ENCODE peak calls at places on chromosomes 12 and 14, in four cellular contexts. One of them, this sample, is unnamed.

GRCh38 chr12:58819345-58819744 is 101.0 kb downstream of the LRIG3 start:
- DNase-seq in IMR-90: no peak
- DNase-seq in PC-3: no peak
- DNase-seq in RWPE2: no peak
- DNase-seq in this sample: no peak

GRCh38 chr12:12726543-12727093 is 9.4 kb downstream of the CDKN1B start:
- DNase-seq in PC-3: peak; percentile 57
- DNase-seq in RWPE2: no peak
- DNase-seq in IMR-90: peak; percentile 93
- DNase-seq in this sample: no peak

GRCh38 chr12:12724421-12725085 is 7.4 kb downstream of the CDKN1B start:
- DNase-seq in RWPE2: no peak
- DNase-seq in IMR-90: no peak
- DNase-seq in PC-3: peak; percentile 21
- DNase-seq in this sample: no peak

GRCh38 chr14:86333506-86333905 is 803.6 kb downstream of the FLRT2 start:
- DNase-seq in RWPE2: no peak
- DNase-seq in IMR-90: peak; percentile 25
- DNase-seq in PC-3: no peak
- DNase-seq in this sample: no peak

GRCh38 chr14:103808403-103809001 is 38.9 kb downstream of the PPP1R13B start:
- DNase-seq in RWPE2: peak; percentile 76
- DNase-seq in IMR-90: peak; percentile 65
- DNase-seq in PC-3: peak; percentile 88
- DNase-seq in this sample: peak; percentile 69

GRCh38 chr12:39224971-39225370 is 217.9 kb downstream of the KIF21A start:
- DNase-seq in PC-3: no peak
- DNase-seq in RWPE2: no peak
- DNase-seq in IMR-90: no peak
- DNase-seq in this sample: no peak

GRCh38 chr14:61615743-61616523 is 79.4 kb upstream of the HIF1A start:
- DNase-seq in IMR-90: no peak
- DNase-seq in PC-3: peak; percentile 79
- DNase-seq in RWPE2: no peak
- DNase-seq in this sample: no peak

GRCh38 chr12:14454098-14454907 is 88.8 kb downstream of the ATF7IP start:
- DNase-seq in PC-3: peak; percentile 59
- DNase-seq in RWPE2: no peak
- DNase-seq in IMR-90: peak; percentile 34
- DNase-seq in this sample: no peak

GRCh38 chr12:84738481-84738972 is 174.1 kb downstream of the SLC6A15 start:
- DNase-seq in PC-3: peak; percentile 66
- DNase-seq in IMR-90: peak; percentile 43
- DNase-seq in RWPE2: no peak
- DNase-seq in this sample: no peak

GRCh38 chr12:5318874-5319273 is 113.0 kb upstream of the NTF3 start:
- DNase-seq in RWPE2: no peak
- DNase-seq in IMR-90: peak; percentile 87
- DNase-seq in PC-3: peak; percentile 31
- DNase-seq in this sample: no peak

GRCh38 chr12:117060236-117060926 is 38.8 kb downstream of the TESC start:
- DNase-seq in IMR-90: no peak
- DNase-seq in PC-3: peak; percentile 42
- DNase-seq in RWPE2: no peak
- DNase-seq in this sample: no peak

GRCh38 chr12:108565976-108566375 is 3.6 kb downstream of the ISCU start:
- DNase-seq in PC-3: peak; percentile 96
- DNase-seq in RWPE2: peak; percentile 88
- DNase-seq in IMR-90: peak; percentile 73
- DNase-seq in this sample: peak; percentile 92

GRCh38 chr14:32507029-32507984 is 178.2 kb downstream of the AKAP6 start:
- DNase-seq in IMR-90: peak; percentile 90
- DNase-seq in RWPE2: no peak
- DNase-seq in PC-3: peak; percentile 71
- DNase-seq in this sample: no peak

GRCh38 chr12:98232753-98233385 is 282.5 kb upstream of the TMPO start:
- DNase-seq in RWPE2: no peak
- DNase-seq in IMR-90: no peak
- DNase-seq in PC-3: no peak
- DNase-seq in this sample: no peak

GRCh38 chr14:61730756-61731373 is 31.4 kb upstream of the SNAPC1 start:
- DNase-seq in PC-3: peak; percentile 68
- DNase-seq in RWPE2: no peak
- DNase-seq in IMR-90: no peak
- DNase-seq in this sample: no peak

GRCh38 chr12:102061096-102061555 is 665 bp downstream of the WASHC3 start:
- DNase-seq in PC-3: peak; percentile 48
- DNase-seq in IMR-90: peak; percentile 1
- DNase-seq in RWPE2: no peak
- DNase-seq in this sample: no peak

GRCh38 chr12:84954415-84954814 is 41.8 kb upstream of the SLC6A15 start:
- DNase-seq in PC-3: no peak
- DNase-seq in IMR-90: no peak
- DNase-seq in RWPE2: no peak
- DNase-seq in this sample: no peak

GRCh38 chr12:124919646-124920352 is 5.3 kb upstream of the UBC start:
- DNase-seq in RWPE2: no peak
- DNase-seq in IMR-90: peak; percentile 38
- DNase-seq in PC-3: peak; percentile 71
- DNase-seq in this sample: no peak

GRCh38 chr14:79448922-79449321 is 762.4 kb downstream of the DIO2 start:
- DNase-seq in PC-3: no peak
- DNase-seq in IMR-90: no peak
- DNase-seq in RWPE2: no peak
- DNase-seq in this sample: no peak

GRCh38 chr12:76274699-76275098 is 73.5 kb downstream of the BBS10 start:
- DNase-seq in RWPE2: no peak
- DNase-seq in IMR-90: peak; percentile 77
- DNase-seq in PC-3: no peak
- DNase-seq in this sample: no peak

GRCh38 chr12:14417717-14418116 is 52.2 kb downstream of the ATF7IP start:
- DNase-seq in IMR-90: peak; percentile 92
- DNase-seq in RWPE2: no peak
- DNase-seq in PC-3: peak; percentile 54
- DNase-seq in this sample: peak; percentile 47

GRCh38 chr12:113398346-113399290 is 5.1 kb downstream of the SDS start:
- DNase-seq in RWPE2: no peak
- DNase-seq in PC-3: no peak
- DNase-seq in IMR-90: no peak
- DNase-seq in this sample: no peak

GRCh38 chr12:52146822-52147366 is 44.9 kb downstream of the KRT80 start:
- DNase-seq in IMR-90: no peak
- DNase-seq in RWPE2: no peak
- DNase-seq in PC-3: no peak
- DNase-seq in this sample: no peak

GRCh38 chr14:58749066-58749669 is 111.4 kb downstream of the DACT1 start:
- DNase-seq in RWPE2: no peak
- DNase-seq in IMR-90: peak; percentile 98
- DNase-seq in PC-3: peak; percentile 100
- DNase-seq in this sample: no peak

GRCh38 chr12:21695896-21696295 is 38.3 kb upstream of the LDHB start:
- DNase-seq in IMR-90: no peak
- DNase-seq in PC-3: no peak
- DNase-seq in RWPE2: no peak
- DNase-seq in this sample: no peak

GRCh38 chr12:118501489-118501888 is 125.1 kb downstream of the SUDS3 start:
- DNase-seq in RWPE2: no peak
- DNase-seq in IMR-90: no peak
- DNase-seq in PC-3: no peak
- DNase-seq in this sample: no peak

GRCh38 chr14:104253223-104253822 is 114.9 kb downstream of the KIF26A start:
- DNase-seq in RWPE2: peak; percentile 60
- DNase-seq in IMR-90: no peak
- DNase-seq in PC-3: no peak
- DNase-seq in this sample: no peak

GRCh38 chr12:58414398-58414871 is 473.1 kb downstream of the ATP23 start:
- DNase-seq in RWPE2: no peak
- DNase-seq in IMR-90: peak; percentile 89
- DNase-seq in PC-3: peak; percentile 94
- DNase-seq in this sample: no peak

GRCh38 chr12:53750812-53751335 is 905 bp downstream of the CISTR start:
- DNase-seq in IMR-90: peak; percentile 19
- DNase-seq in RWPE2: no peak
- DNase-seq in PC-3: no peak
- DNase-seq in this sample: peak; percentile 32

GRCh38 chr14:91349481-91350074 is 68.0 kb downstream of the CCDC88C start:
- DNase-seq in IMR-90: no peak
- DNase-seq in PC-3: no peak
- DNase-seq in RWPE2: no peak
- DNase-seq in this sample: no peak

GRCh38 chr12:56119361-56119796 is 1.3 kb downstream of the ZC3H10 start:
- DNase-seq in PC-3: peak; percentile 89
- DNase-seq in IMR-90: peak; percentile 94
- DNase-seq in RWPE2: no peak
- DNase-seq in this sample: peak; percentile 87

GRCh38 chr14:23345987-23346692 is 6.5 kb downstream of the SLC22A17 start:
- DNase-seq in IMR-90: no peak
- DNase-seq in PC-3: no peak
- DNase-seq in RWPE2: no peak
- DNase-seq in this sample: no peak

GRCh38 chr14:23346693-23347405 is 5.8 kb downstream of the SLC22A17 start:
- DNase-seq in IMR-90: no peak
- DNase-seq in RWPE2: no peak
- DNase-seq in PC-3: no peak
- DNase-seq in this sample: no peak

GRCh38 chr14:23349156-23349845 is 3.4 kb downstream of the SLC22A17 start:
- DNase-seq in RWPE2: no peak
- DNase-seq in IMR-90: no peak
- DNase-seq in PC-3: no peak
- DNase-seq in this sample: no peak

GRCh38 chr14:23347406-23348296 is 5.0 kb downstream of the SLC22A17 start:
- DNase-seq in RWPE2: no peak
- DNase-seq in PC-3: no peak
- DNase-seq in IMR-90: no peak
- DNase-seq in this sample: no peak

DNA sequence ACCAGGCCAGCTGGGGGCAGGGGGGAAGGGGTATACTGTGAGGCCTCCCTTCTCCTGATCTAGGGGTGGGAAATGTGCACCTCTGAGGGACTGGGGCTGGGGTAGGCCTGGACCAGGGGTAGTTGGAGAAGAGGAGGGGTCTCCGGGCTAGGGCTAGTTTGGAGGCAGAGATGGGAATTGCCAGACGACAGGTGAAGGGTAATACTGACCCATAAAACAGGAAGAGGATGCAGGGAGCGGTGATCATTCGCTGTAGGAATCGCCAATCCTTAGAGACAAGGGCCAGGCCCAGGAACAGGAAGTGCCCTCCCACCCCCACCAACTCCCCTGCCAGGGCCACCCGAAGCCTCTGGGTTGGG is 4.4 kb downstream of the SLC22A17 start:
- DNase-seq in RWPE2: no peak
- DNase-seq in PC-3: no peak
- DNase-seq in IMR-90: no peak
- DNase-seq in this sample: no peak
- H3K36me3 ChIP-seq in RWPE2: no peaks in the 10 kb centered on the region
- H3K36me3 ChIP-seq in PC-3: no peaks in the 10 kb centered on the region
- H3K36me3 ChIP-seq in IMR-90: peaks cover 10% of the 10 kb centered on the region
- H3K36me3 ChIP-seq in this sample: no peaks in the 10 kb centered on the region

DNA sequence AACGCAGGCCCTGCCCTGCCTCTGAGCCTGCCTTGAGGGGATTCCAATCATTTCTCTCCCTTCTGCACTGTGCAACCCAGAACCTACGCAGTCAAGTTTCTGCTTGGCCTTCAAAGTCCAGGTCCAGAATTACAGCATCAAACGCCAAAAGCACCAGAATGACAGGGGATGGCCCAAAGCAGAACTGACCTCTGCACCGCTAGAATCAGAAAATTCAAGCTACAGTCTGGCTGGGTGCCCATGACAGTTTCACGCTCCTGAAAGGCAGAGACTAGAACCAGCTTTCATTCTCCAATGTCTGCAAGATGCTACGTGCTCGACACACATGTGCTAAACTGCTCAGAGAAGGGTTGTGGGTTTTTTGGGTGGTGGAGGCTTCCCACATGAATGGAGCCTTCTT is 4.1 kb downstream of the CLMN start:
- DNase-seq in PC-3: no peak
- DNase-seq in IMR-90: no peak
- DNase-seq in RWPE2: no peak
- DNase-seq in this sample: no peak
- H3K27ac ChIP-seq in PC-3: no peak overlapping the region
- H3K27ac ChIP-seq in IMR-90: no peak overlapping the region
- H3K27ac ChIP-seq in RWPE2: no peak overlapping the region
- H3K27ac ChIP-seq in this sample: no peak overlapping the region

DNA sequence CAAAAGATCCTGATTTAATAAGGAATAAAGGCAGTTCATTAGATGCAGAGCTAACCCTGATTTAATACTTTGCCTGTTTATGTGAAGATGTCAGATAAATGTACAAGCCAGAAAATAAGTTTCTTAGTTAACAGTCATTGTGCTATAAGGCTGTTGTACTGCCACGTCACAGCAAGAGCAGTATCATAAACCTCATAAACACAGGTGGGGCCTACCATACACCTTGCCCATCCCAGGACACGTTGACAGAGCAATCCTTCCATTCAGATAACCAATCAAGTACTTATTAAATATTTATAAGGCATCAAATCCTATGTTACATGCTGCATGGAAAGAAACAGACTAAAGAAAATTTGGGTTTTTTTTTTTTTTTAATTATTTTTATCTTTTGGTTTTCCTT is 36.5 kb downstream of the SINHCAF start:
- DNase-seq in PC-3: no peak
- DNase-seq in RWPE2: no peak
- DNase-seq in IMR-90: no peak
- DNase-seq in this sample: no peak
- H3K36me3 ChIP-seq in PC-3: peaks cover 42% of the 10 kb centered on the region
- H3K36me3 ChIP-seq in RWPE2: peaks cover 91% of the 10 kb centered on the region
- H3K36me3 ChIP-seq in IMR-90: peaks cover 20% of the 10 kb centered on the region
- H3K36me3 ChIP-seq in this sample: peaks cover 29% of the 10 kb centered on the region

DNA sequence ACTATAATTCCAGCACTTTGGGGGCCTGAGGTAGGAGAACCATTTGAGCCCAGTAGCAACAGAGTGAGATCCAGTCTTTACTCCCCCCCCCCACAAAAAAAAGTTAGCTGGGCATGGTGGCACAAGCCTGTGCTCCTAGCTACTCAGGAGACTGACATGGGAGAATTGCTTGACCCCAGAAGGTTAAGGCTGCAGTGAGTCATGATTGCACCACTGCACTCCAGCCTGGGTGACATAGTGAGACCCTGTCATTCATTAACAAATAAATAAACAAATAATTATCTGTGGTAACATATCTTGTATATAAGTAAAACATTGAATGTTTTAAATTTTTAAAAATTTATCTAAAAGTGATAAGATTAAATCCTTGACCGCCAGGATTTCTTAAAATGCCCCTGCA is 4.8 kb downstream of the ENTPD5 start:
- DNase-seq in PC-3: no peak
- DNase-seq in RWPE2: no peak
- DNase-seq in IMR-90: no peak
- DNase-seq in this sample: no peak
- H3K27ac ChIP-seq in PC-3: no peak overlapping the region
- H3K27ac ChIP-seq in RWPE2: no peak overlapping the region
- H3K27ac ChIP-seq in IMR-90: no peak overlapping the region
- H3K27ac ChIP-seq in this sample: no peak overlapping the region

DNA sequence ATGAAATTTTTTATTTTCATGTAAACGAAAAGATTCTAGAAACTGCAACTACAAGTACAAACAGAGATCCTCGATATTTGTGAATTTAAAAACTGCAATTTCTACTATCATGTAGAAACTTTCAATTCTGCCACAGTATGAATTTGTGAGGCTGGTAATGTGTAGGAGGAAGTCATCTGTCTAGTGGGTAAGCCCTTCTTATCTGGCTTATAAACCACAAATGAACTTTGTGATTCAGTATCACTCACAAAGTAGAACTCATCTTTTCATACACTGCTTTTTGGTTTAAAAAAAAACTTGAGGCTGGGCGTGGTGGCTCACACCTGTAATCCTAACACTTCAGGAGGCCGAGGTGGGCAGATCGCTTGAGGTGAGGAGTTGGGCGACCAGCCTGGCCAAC is 20.7 kb downstream of the GTF2A1 start:
- DNase-seq in RWPE2: no peak
- DNase-seq in IMR-90: no peak
- DNase-seq in PC-3: no peak
- DNase-seq in this sample: no peak
- H3K36me3 ChIP-seq in RWPE2: peaks cover 68% of the 10 kb centered on the region
- H3K36me3 ChIP-seq in IMR-90: peaks cover 26% of the 10 kb centered on the region
- H3K36me3 ChIP-seq in PC-3: peaks cover 35% of the 10 kb centered on the region
- H3K36me3 ChIP-seq in this sample: peaks cover 69% of the 10 kb centered on the region